ENCODE peak calls at places on chromosomes 1 and 21, in five cellular contexts. A is GM06990, C is adipocyte, X is GM23338, Y is RWPE2. J is an unnamed sample.

GRCh38 chr1:223512016-223512415 is 118.8 kb downstream of the CCDC185 start:
- DNase-seq in X (no peak), A (no peak), C (no peak), Y (no peak), J (peak; percentile 56)

GRCh38 chr1:22290611-22291010 is 147.7 kb upstream of the WNT4 start:
- DNase-seq in X (no peak), C (no peak), Y (no peak), A (no peak), J (no peak)

GRCh38 chr1:21622466-21623315 is 46.5 kb downstream of the RAP1GAP start:
- DNase-seq in C (peak; percentile 45), X (peak; percentile 74), A (no peak), Y (no peak), J (no peak)

GRCh38 chr21:46151989-46152938 is 3.1 kb downstream of the FTCD start:
- DNase-seq in X (no peak), A (peak; percentile 5), Y (peak; percentile 45), C (no peak), J (no peak)

GRCh38 chr21:34336756-34337391 is 26.9 kb upstream of the KCNE2 start:
- DNase-seq in A (no peak), Y (no peak), C (peak; percentile 90), X (no peak), J (peak; percentile 68)

GRCh38 chr1:32759997-32760623 is 57.0 kb downstream of the YARS1 start:
- DNase-seq in A (no peak), Y (peak; percentile 99), C (no peak), X (peak; percentile 98), J (peak; percentile 95)

GRCh38 chr1:176364231-176364905 is 98.6 kb upstream of the PAPPA2 start:
- DNase-seq in A (no peak), C (no peak), Y (no peak), X (peak; percentile 4), J (no peak)

GRCh38 chr1:6384962-6385672 is 8.4 kb downstream of the ACOT7 start:
- DNase-seq in C (peak; percentile 24), X (no peak), Y (no peak), A (no peak), J (no peak)

GRCh38 chr1:50369830-50370229 is 53.4 kb downstream of the DMRTA2 start:
- DNase-seq in X (peak; percentile 63), C (no peak), A (no peak), Y (no peak), J (peak; percentile 17)

GRCh38 chr1:182962554-182963115 is 9.7 kb upstream of the SHCBP1L start:
- DNase-seq in A (peak; percentile 30), X (peak; percentile 94), Y (no peak), C (peak; percentile 97), J (peak; percentile 93)

GRCh38 chr1:39128959-39129358 is 75.5 kb upstream of the MACF1 start:
- DNase-seq in C (no peak), Y (peak; percentile 77), X (no peak), A (no peak), J (peak; percentile 98)

GRCh38 chr1:162391790-162392563 is 10.4 kb downstream of the C1orf226 start:
- DNase-seq in Y (no peak), X (peak; percentile 67), C (peak; percentile 79), A (no peak), J (peak; percentile 53)
- H3K4me3 ChIP-seq in Y (no peak overlapping the region), X (no peak overlapping the region), C (no peak overlapping the region), A (no peak overlapping the region), J (no peak overlapping the region)

GRCh38 chr1:203390298-203390697 is 39.4 kb upstream of the FMOD start:
- DNase-seq in X (no peak), A (no peak), C (no peak), Y (no peak), J (no peak)
- H3K27me3 ChIP-seq in X (no peaks in the 10 kb centered on the region), A (no peaks in the 10 kb centered on the region), C (peaks cover 5% of the 10 kb centered on the region), Y (no peaks in the 10 kb centered on the region), J (no peaks in the 10 kb centered on the region)

GRCh38 chr21:36048357-36048756 is 12.0 kb downstream of the SETD4 start:
- DNase-seq in Y (no peak), X (no peak), C (no peak), A (no peak), J (no peak)

GRCh38 chr21:36047139-36047538 is 13.2 kb downstream of the SETD4 start:
- DNase-seq in C (no peak), X (no peak), A (no peak), Y (no peak), J (no peak)

GRCh38 chr21:36041910-36042309 is 18.4 kb downstream of the SETD4 start:
- DNase-seq in X (no peak), A (no peak), C (no peak), Y (no peak), J (no peak)

GRCh38 chr21:36044056-36044455 is 16.3 kb downstream of the SETD4 start:
- DNase-seq in Y (no peak), A (no peak), C (no peak), X (no peak), J (no peak)

DNA sequence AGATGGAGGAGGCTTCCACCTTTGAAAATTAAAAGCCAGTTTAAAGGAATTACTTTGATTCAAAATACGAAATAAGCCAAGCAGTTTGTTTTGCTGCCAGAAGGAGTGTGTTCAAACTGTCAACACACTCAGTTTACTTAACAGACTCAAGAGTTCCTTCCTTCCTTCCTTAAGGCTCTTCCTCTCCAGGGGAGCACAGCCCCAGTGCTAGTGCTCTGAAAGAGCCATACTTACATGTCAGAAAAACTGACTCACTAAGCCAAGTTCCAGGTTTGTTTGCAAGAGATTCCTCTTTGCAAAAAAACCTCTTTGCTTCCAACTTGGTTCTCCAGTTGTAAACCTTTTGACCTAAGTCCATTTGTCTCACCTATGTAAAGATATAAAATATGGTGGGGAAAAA is 14.3 kb downstream of the SETD4 start:
- DNase-seq in C (peak; percentile 7), Y (no peak), X (no peak), A (no peak), J (no peak)
- H3K36me3 ChIP-seq in C (peaks cover 88% of the 10 kb centered on the region), Y (peaks cover 88% of the 10 kb centered on the region), X (peaks cover 53% of the 10 kb centered on the region), A (peaks cover 26% of the 10 kb centered on the region), J (peaks cover 24% of the 10 kb centered on the region)

DNA sequence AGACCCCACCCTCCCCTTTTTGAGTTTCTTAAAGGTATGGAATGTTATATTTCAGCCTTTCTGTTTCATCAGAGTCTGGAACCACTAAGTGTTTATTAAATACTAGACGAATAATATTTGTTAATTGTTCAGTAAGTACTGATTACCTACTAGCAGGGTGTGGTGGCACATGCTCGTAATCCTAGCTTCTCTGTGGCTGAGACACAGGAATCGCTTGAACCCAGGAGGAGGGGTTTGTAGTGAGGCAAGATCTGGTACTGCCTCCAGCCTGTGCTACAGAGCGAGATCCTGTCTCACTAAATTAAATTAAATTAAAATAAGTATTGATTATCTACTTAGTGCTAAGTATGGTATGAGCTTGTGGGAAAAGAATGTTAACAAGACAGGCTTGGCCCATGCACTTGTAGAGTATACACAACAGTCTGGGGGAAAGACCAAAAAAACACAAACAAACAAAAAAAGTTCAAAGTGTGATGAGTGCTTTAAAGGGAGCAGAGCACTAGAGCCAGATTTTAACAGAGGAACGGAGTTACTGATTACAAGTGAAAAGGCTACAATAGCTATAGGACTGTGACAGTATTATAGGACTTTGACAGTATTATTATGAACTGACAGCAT is 2.4 kb downstream of the CEPT1 start:
- DNase-seq in Y (no peak), A (no peak), X (peak; percentile 7), C (no peak), J (peak; percentile 29)
- H3K4me3 ChIP-seq in Y (no peak overlapping the region), A (peak overlapping the region; percentile 100), X (no peak overlapping the region), C (peak overlapping the region; percentile 99), J (no peak overlapping the region)

GRCh38 chr1:118970451-118970850 is 17.7 kb downstream of the TBX15 start:
- DNase-seq in C (no peak), A (no peak), X (no peak), Y (no peak), J (no peak)

GRCh38 chr1:118973536-118974160 is 14.5 kb downstream of the TBX15 start:
- DNase-seq in X (no peak), C (no peak), A (no peak), Y (no peak), J (no peak)

GRCh38 chr1:118974641-118975040 is 13.5 kb downstream of the TBX15 start:
- DNase-seq in C (no peak), A (no peak), X (no peak), Y (no peak), J (no peak)

GRCh38 chr1:118977591-118977990 is 10.6 kb downstream of the TBX15 start:
- DNase-seq in A (no peak), C (no peak), X (no peak), Y (no peak), J (no peak)

GRCh38 chr1:118973032-118973431 is 15.1 kb downstream of the TBX15 start:
- DNase-seq in A (no peak), C (no peak), Y (no peak), X (no peak), J (no peak)
- H3K27me3 ChIP-seq in A (peaks cover 1% of the 10 kb centered on the region), C (no peaks in the 10 kb centered on the region), Y (peaks cover 45% of the 10 kb centered on the region), X (peaks cover 48% of the 10 kb centered on the region), J (peaks cover 5% of the 10 kb centered on the region)

GRCh38 chr1:112687785-112688496 is 13.5 kb downstream of the MOV10 start:
- DNase-seq in C (no peak), X (no peak), A (no peak), Y (no peak), J (no peak)

GRCh38 chr1:112688781-112689193 is 14.3 kb downstream of the MOV10 start:
- DNase-seq in A (no peak), C (no peak), X (no peak), Y (no peak), J (no peak)

GRCh38 chr1:112689196-112689841 is 14.9 kb downstream of the MOV10 start:
- DNase-seq in C (no peak), Y (no peak), X (no peak), A (no peak), J (no peak)

GRCh38 chr1:112687361-112687760 is 12.9 kb downstream of the MOV10 start:
- DNase-seq in Y (peak; percentile 87), X (no peak), C (no peak), A (no peak), J (peak; percentile 99)

DNA sequence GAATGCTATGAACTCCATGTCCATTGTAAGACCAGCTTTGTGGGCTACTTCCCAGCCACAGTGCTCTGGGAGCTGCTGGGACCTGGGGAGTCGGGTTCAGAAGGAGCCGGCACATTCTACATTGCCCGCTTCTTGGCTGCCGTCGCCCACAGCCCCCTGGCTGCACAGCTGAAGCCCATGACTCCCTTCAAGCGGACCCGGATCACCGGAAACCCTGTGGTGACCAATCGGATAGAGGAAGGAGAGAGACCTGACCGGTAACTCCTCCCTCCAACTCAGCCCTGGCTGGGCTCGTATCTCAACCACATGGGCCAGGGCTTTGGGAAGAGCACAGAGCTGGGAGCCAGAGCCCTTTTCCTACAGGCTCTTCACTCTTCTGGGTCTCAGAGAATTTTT is 15.4 kb downstream of the MOV10 start:
- DNase-seq in A (no peak), C (no peak), Y (no peak), X (no peak), J (no peak)
- H3K36me3 ChIP-seq in A (peaks cover 20% of the 10 kb centered on the region), C (peaks cover 34% of the 10 kb centered on the region), Y (peaks cover 64% of the 10 kb centered on the region), X (no peaks in the 10 kb centered on the region), J (peaks cover 29% of the 10 kb centered on the region)

DNA sequence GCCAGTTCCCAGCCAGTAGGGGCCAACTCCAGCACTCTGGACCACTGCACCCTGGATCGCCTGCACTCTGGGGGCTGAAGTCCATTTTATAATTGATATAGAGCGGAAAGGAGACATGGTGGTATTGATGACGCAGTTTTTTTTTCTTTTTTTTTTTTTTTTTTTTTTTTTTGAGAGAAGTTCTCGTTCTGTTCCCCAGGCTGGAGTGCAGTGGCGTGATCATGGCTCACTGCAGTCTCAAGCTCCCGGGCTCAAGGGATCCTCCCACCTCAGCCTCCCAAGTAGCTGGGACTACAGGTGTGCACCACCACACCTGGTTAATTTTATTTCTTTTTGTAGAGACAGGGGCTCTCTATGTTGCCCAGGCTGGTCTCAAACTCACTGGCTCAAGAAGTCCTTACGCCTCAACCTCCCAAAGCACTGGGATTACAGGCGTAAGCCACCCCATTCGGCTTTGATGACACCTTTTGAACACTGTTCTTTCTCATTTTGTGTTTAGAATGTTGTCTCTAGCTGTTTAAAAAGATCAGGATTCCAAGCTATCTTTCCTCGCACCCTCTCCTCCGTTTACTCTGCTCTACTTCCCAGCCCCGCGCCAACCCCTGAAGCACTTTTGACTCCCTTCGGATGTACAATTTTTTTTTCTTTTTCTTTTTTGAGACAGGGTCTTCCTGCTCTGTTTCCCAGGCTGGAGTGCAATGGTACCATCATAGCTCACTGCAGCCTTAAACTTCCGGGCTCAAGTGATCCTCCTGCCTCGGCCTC is 960 bp downstream of the MX2 start:
- DNase-seq in C (no peak), X (no peak), A (no peak), Y (no peak), J (no peak)
- H3K4me3 ChIP-seq in C (peak overlapping the region; percentile 79), X (no peak overlapping the region), A (peak overlapping the region; percentile 68), Y (no peak overlapping the region), J (no peak overlapping the region)